ENCODE peak calls at places on chromosomes 12 and 14, in six cellular contexts. C is NCI-H82; Q is kidney glomerular epithelial cell; N is activated T-cell treated with anti-CD3 and anti-CD28 coated beads, Interleukin-2, amount 50 U/mL, for 4 hours; Y is RPMI7951; X is CD14-positive monocyte. A is an unnamed sample.

GRCh38 chr12:76303989-76304460 is 44.2 kb downstream of the BBS10 start:
- DNase-seq in N (no peak), Q (no peak), Y (peak), C (no peak), X (no peak), A (no peak)

GRCh38 chr14:77279719-77280118 is 8.7 kb upstream of the NGB start:
- DNase-seq in C (no peak), Y (no peak), Q (no peak), N (no peak), X (no peak), A (no peak)

GRCh38 chr14:93115920-93116675 is at the start of gene ITPK1:
- DNase-seq in Y (peak), X (no peak), N (peak), C (peak), Q (no peak), A (peak)

GRCh38 chr14:102779574-102780315 is 2.5 kb downstream of the TRAF3 start:
- DNase-seq in N (no peak), C (peak), Y (no peak), Q (no peak), X (no peak), A (peak)

GRCh38 chr12:52238916-52239649 is 6.0 kb downstream of the KRT7 start:
- DNase-seq in Q (no peak), N (no peak), Y (no peak), X (no peak), C (no peak), A (no peak)

GRCh38 chr12:62910549-62911169 is 24.3 kb downstream of the PPM1H start:
- DNase-seq in Y (no peak), N (no peak), C (peak), Q (no peak), X (no peak), A (peak)

GRCh38 chr12:29703528-29703927 is 80.2 kb downstream of the TMTC1 start:
- DNase-seq in Q (no peak), Y (no peak), X (no peak), C (no peak), N (no peak), A (no peak)

GRCh38 chr14:103624860-103625259 is 4.2 kb upstream of the KLC1 start:
- DNase-seq in X (peak), Q (peak), Y (peak), N (peak), C (peak), A (peak)

GRCh38 chr14:37545174-37545573 is 49.9 kb downstream of the FOXA1 start:
- DNase-seq in N (no peak), Q (no peak), X (no peak), C (no peak), Y (no peak), A (peak)

GRCh38 chr12:18158774-18159557 is 69.0 kb upstream of the RERGL start:
- DNase-seq in X (no peak), N (no peak), Y (peak), C (peak), Q (peak), A (peak)

GRCh38 chr12:92145481-92145730 is 240 bp downstream of the BTG1 start:
- DNase-seq in X (no peak), Q (no peak), N (no peak), C (no peak), Y (no peak), A (no peak)

GRCh38 chr12:33205986-33206385 is 233.6 kb downstream of the SYT10 start:
- DNase-seq in Y (no peak), C (no peak), Q (no peak), X (no peak), N (no peak), A (no peak)

GRCh38 chr12:54419088-54419887 is at the start of gene ITGA5:
- DNase-seq in X (peak), Y (peak), Q (peak), N (peak), C (peak), A (peak)

GRCh38 chr14:29805415-29806123 is 122.1 kb downstream of the PRKD1 start:
- DNase-seq in X (no peak), N (no peak), C (no peak), Q (peak), Y (peak), A (peak)

GRCh38 chr14:74563233-74563585 is 48.8 kb downstream of the LTBP2 start:
- DNase-seq in Q (no peak), Y (no peak), C (no peak), N (no peak), X (no peak), A (no peak)

GRCh38 chr12:16531623-16532022 is 74.3 kb downstream of the LMO3 start:
- DNase-seq in X (no peak), N (no peak), C (peak), Q (no peak), Y (no peak), A (peak)

GRCh38 chr12:41053046-41053445 is 135.1 kb upstream of the PDZRN4 start:
- DNase-seq in N (no peak), Y (no peak), X (no peak), C (no peak), Q (no peak), A (no peak)

GRCh38 chr12:49973361-49973830 is 649 bp downstream of the AQP6 start:
- DNase-seq in N (no peak), X (no peak), Q (no peak), C (no peak), Y (no peak), A (no peak)

GRCh38 chr14:21840765-21841164 is 167.1 kb upstream of the OR4E1 start:
- DNase-seq in Y (peak), N (no peak), C (peak), Q (no peak), X (no peak), A (no peak)

A was measured in NCI-H69.